ENCODE peak calls at places on chromosome 4, in eight cellular contexts. One of them, this sample, is unnamed.

GRCh38 chr4:94877973-94878372 is 120.2 kb downstream of the BMPR1B start:
- DNase-seq in activated CD4-positive, CD25-positive, alpha-beta regulatory T cell: no peak
- DNase-seq in iris pigment epithelial cell: peak
- DNase-seq in T-helper 2 cell: no peak
- DNase-seq in glomerular endothelial cell: no peak
- DNase-seq in erythroblast: no peak
- DNase-seq in nucleus accumbens: no peak
- DNase-seq in Calu3: no peak
- DNase-seq in this sample: no peak

GRCh38 chr4:48129307-48130014 is 4.6 kb downstream of the TXK start:
- DNase-seq in erythroblast: peak
- DNase-seq in iris pigment epithelial cell: no peak
- DNase-seq in glomerular endothelial cell: no peak
- DNase-seq in nucleus accumbens: no peak
- DNase-seq in activated CD4-positive, CD25-positive, alpha-beta regulatory T cell: peak
- DNase-seq in T-helper 2 cell: no peak
- DNase-seq in Calu3: no peak
- DNase-seq in this sample: peak

GRCh38 chr4:109998867-109999303 is 86.2 kb downstream of the EGF start:
- DNase-seq in activated CD4-positive, CD25-positive, alpha-beta regulatory T cell: peak
- DNase-seq in erythroblast: peak
- DNase-seq in T-helper 2 cell: no peak
- DNase-seq in glomerular endothelial cell: peak
- DNase-seq in nucleus accumbens: no peak
- DNase-seq in iris pigment epithelial cell: peak
- DNase-seq in Calu3: peak
- DNase-seq in this sample: no peak

GRCh38 chr4:127783971-127784519 is 1.9 kb downstream of the HSPA4L start:
- DNase-seq in glomerular endothelial cell: no peak
- DNase-seq in activated CD4-positive, CD25-positive, alpha-beta regulatory T cell: no peak
- DNase-seq in iris pigment epithelial cell: no peak
- DNase-seq in Calu3: no peak
- DNase-seq in T-helper 2 cell: no peak
- DNase-seq in nucleus accumbens: no peak
- DNase-seq in erythroblast: no peak
- DNase-seq in this sample: no peak

GRCh38 chr4:173174184-173175156 is 5.9 kb downstream of the GALNT7 start:
- DNase-seq in glomerular endothelial cell: no peak
- DNase-seq in iris pigment epithelial cell: no peak
- DNase-seq in activated CD4-positive, CD25-positive, alpha-beta regulatory T cell: no peak
- DNase-seq in erythroblast: peak
- DNase-seq in T-helper 2 cell: no peak
- DNase-seq in nucleus accumbens: no peak
- DNase-seq in Calu3: no peak
- DNase-seq in this sample: no peak

GRCh38 chr4:127783026-127783769 is 1.1 kb downstream of the HSPA4L start:
- DNase-seq in glomerular endothelial cell: no peak
- DNase-seq in iris pigment epithelial cell: peak
- DNase-seq in activated CD4-positive, CD25-positive, alpha-beta regulatory T cell: no peak
- DNase-seq in T-helper 2 cell: no peak
- DNase-seq in nucleus accumbens: peak
- DNase-seq in Calu3: peak
- DNase-seq in erythroblast: peak
- DNase-seq in this sample: peak

GRCh38 chr4:13919021-13919441 is 291.5 kb upstream of the BOD1L1 start:
- DNase-seq in erythroblast: no peak
- DNase-seq in nucleus accumbens: no peak
- DNase-seq in T-helper 2 cell: no peak
- DNase-seq in Calu3: no peak
- DNase-seq in glomerular endothelial cell: no peak
- DNase-seq in iris pigment epithelial cell: peak
- DNase-seq in activated CD4-positive, CD25-positive, alpha-beta regulatory T cell: no peak
- DNase-seq in this sample: peak

GRCh38 chr4:7857238-7857701 is 82.4 kb downstream of the AFAP1 start:
- DNase-seq in activated CD4-positive, CD25-positive, alpha-beta regulatory T cell: no peak
- DNase-seq in nucleus accumbens: no peak
- DNase-seq in Calu3: no peak
- DNase-seq in T-helper 2 cell: no peak
- DNase-seq in glomerular endothelial cell: no peak
- DNase-seq in iris pigment epithelial cell: peak
- DNase-seq in erythroblast: no peak
- DNase-seq in this sample: peak

GRCh38 chr4:2802618-2803531 is 10.0 kb downstream of the SH3BP2 start:
- DNase-seq in nucleus accumbens: no peak
- DNase-seq in Calu3: no peak
- DNase-seq in erythroblast: no peak
- DNase-seq in glomerular endothelial cell: no peak
- DNase-seq in activated CD4-positive, CD25-positive, alpha-beta regulatory T cell: no peak
- DNase-seq in T-helper 2 cell: no peak
- DNase-seq in iris pigment epithelial cell: no peak
- DNase-seq in this sample: peak

GRCh38 chr4:69860521-69861298 is 765 bp upstream of the SULT1E1 start:
- DNase-seq in T-helper 2 cell: no peak
- DNase-seq in nucleus accumbens: no peak
- DNase-seq in iris pigment epithelial cell: no peak
- DNase-seq in glomerular endothelial cell: no peak
- DNase-seq in Calu3: no peak
- DNase-seq in activated CD4-positive, CD25-positive, alpha-beta regulatory T cell: no peak
- DNase-seq in erythroblast: no peak
- DNase-seq in this sample: no peak

GRCh38 chr4:47122592-47123291 is 91.4 kb downstream of the GABRB1 start:
- DNase-seq in activated CD4-positive, CD25-positive, alpha-beta regulatory T cell: no peak
- DNase-seq in nucleus accumbens: peak
- DNase-seq in Calu3: peak
- DNase-seq in iris pigment epithelial cell: peak
- DNase-seq in T-helper 2 cell: peak
- DNase-seq in erythroblast: peak
- DNase-seq in glomerular endothelial cell: peak
- DNase-seq in this sample: peak

GRCh38 chr4:28357985-28358384 is 1497.3 kb downstream of the STIM2 start:
- DNase-seq in T-helper 2 cell: no peak
- DNase-seq in erythroblast: no peak
- DNase-seq in activated CD4-positive, CD25-positive, alpha-beta regulatory T cell: no peak
- DNase-seq in iris pigment epithelial cell: peak
- DNase-seq in Calu3: no peak
- DNase-seq in glomerular endothelial cell: no peak
- DNase-seq in nucleus accumbens: peak
- DNase-seq in this sample: no peak

GRCh38 chr4:10461091-10461849 is 4.0 kb upstream of the ZNF518B start:
- DNase-seq in Calu3: no peak
- DNase-seq in activated CD4-positive, CD25-positive, alpha-beta regulatory T cell: peak
- DNase-seq in nucleus accumbens: no peak
- DNase-seq in iris pigment epithelial cell: peak
- DNase-seq in T-helper 2 cell: peak
- DNase-seq in erythroblast: peak
- DNase-seq in glomerular endothelial cell: no peak
- DNase-seq in this sample: peak

GRCh38 chr4:155952546-155952945 is 1.1 kb downstream of the CTSO start:
- DNase-seq in Calu3: no peak
- DNase-seq in activated CD4-positive, CD25-positive, alpha-beta regulatory T cell: no peak
- DNase-seq in glomerular endothelial cell: peak
- DNase-seq in nucleus accumbens: no peak
- DNase-seq in iris pigment epithelial cell: peak
- DNase-seq in T-helper 2 cell: no peak
- DNase-seq in erythroblast: no peak
- DNase-seq in this sample: no peak

GRCh38 chr4:13059015-13059414 is 425.1 kb downstream of the RAB28 start:
- DNase-seq in T-helper 2 cell: no peak
- DNase-seq in glomerular endothelial cell: no peak
- DNase-seq in nucleus accumbens: no peak
- DNase-seq in activated CD4-positive, CD25-positive, alpha-beta regulatory T cell: no peak
- DNase-seq in iris pigment epithelial cell: no peak
- DNase-seq in Calu3: no peak
- DNase-seq in erythroblast: no peak
- DNase-seq in this sample: no peak

GRCh38 chr4:85474818-85475630 is at the start of gene ARHGAP24:
- DNase-seq in erythroblast: peak
- DNase-seq in nucleus accumbens: peak
- DNase-seq in T-helper 2 cell: no peak
- DNase-seq in glomerular endothelial cell: peak
- DNase-seq in activated CD4-positive, CD25-positive, alpha-beta regulatory T cell: peak
- DNase-seq in Calu3: peak
- DNase-seq in iris pigment epithelial cell: peak
- DNase-seq in this sample: peak

GRCh38 chr4:128358231-128358902 is 70.8 kb upstream of the PGRMC2 start:
- DNase-seq in iris pigment epithelial cell: peak
- DNase-seq in activated CD4-positive, CD25-positive, alpha-beta regulatory T cell: no peak
- DNase-seq in erythroblast: peak
- DNase-seq in glomerular endothelial cell: no peak
- DNase-seq in nucleus accumbens: no peak
- DNase-seq in Calu3: no peak
- DNase-seq in T-helper 2 cell: no peak
- DNase-seq in this sample: no peak

GRCh38 chr4:129239088-129239487 is 143.1 kb downstream of the C4orf33 start:
- DNase-seq in T-helper 2 cell: no peak
- DNase-seq in erythroblast: no peak
- DNase-seq in glomerular endothelial cell: no peak
- DNase-seq in nucleus accumbens: no peak
- DNase-seq in Calu3: no peak
- DNase-seq in activated CD4-positive, CD25-positive, alpha-beta regulatory T cell: no peak
- DNase-seq in iris pigment epithelial cell: peak
- DNase-seq in this sample: peak

GRCh38 chr4:170674176-170674575 is 584.4 kb upstream of the AADAT start:
- DNase-seq in T-helper 2 cell: no peak
- DNase-seq in glomerular endothelial cell: no peak
- DNase-seq in erythroblast: no peak
- DNase-seq in iris pigment epithelial cell: peak
- DNase-seq in activated CD4-positive, CD25-positive, alpha-beta regulatory T cell: no peak
- DNase-seq in Calu3: no peak
- DNase-seq in nucleus accumbens: no peak
- DNase-seq in this sample: no peak

GRCh38 chr4:132297346-132297745 is 851.7 kb upstream of the PCDH10 start:
- DNase-seq in erythroblast: no peak
- DNase-seq in activated CD4-positive, CD25-positive, alpha-beta regulatory T cell: no peak
- DNase-seq in T-helper 2 cell: no peak
- DNase-seq in iris pigment epithelial cell: no peak
- DNase-seq in nucleus accumbens: no peak
- DNase-seq in Calu3: no peak
- DNase-seq in glomerular endothelial cell: peak
- DNase-seq in this sample: no peak

GRCh38 chr4:2258091-2259035 is 3.5 kb downstream of the MXD4 start:
- DNase-seq in glomerular endothelial cell: no peak
- DNase-seq in erythroblast: no peak
- DNase-seq in activated CD4-positive, CD25-positive, alpha-beta regulatory T cell: no peak
- DNase-seq in Calu3: no peak
- DNase-seq in nucleus accumbens: no peak
- DNase-seq in T-helper 2 cell: peak
- DNase-seq in iris pigment epithelial cell: no peak
- DNase-seq in this sample: peak

GRCh38 chr4:56728512-56728911 is 47.4 kb upstream of the HOPX start:
- DNase-seq in nucleus accumbens: no peak
- DNase-seq in Calu3: no peak
- DNase-seq in iris pigment epithelial cell: peak
- DNase-seq in activated CD4-positive, CD25-positive, alpha-beta regulatory T cell: no peak
- DNase-seq in T-helper 2 cell: no peak
- DNase-seq in erythroblast: no peak
- DNase-seq in glomerular endothelial cell: peak
- DNase-seq in this sample: peak

GRCh38 chr4:176274441-176274840 is 5.4 kb upstream of the ASB5 start:
- DNase-seq in iris pigment epithelial cell: no peak
- DNase-seq in T-helper 2 cell: no peak
- DNase-seq in activated CD4-positive, CD25-positive, alpha-beta regulatory T cell: no peak
- DNase-seq in glomerular endothelial cell: no peak
- DNase-seq in erythroblast: no peak
- DNase-seq in Calu3: no peak
- DNase-seq in nucleus accumbens: no peak
- DNase-seq in this sample: no peak

GRCh38 chr4:37662861-37663390 is 23.2 kb downstream of the RELL1 start:
- DNase-seq in erythroblast: no peak
- DNase-seq in T-helper 2 cell: no peak
- DNase-seq in activated CD4-positive, CD25-positive, alpha-beta regulatory T cell: no peak
- DNase-seq in Calu3: no peak
- DNase-seq in nucleus accumbens: no peak
- DNase-seq in glomerular endothelial cell: no peak
- DNase-seq in iris pigment epithelial cell: no peak
- DNase-seq in this sample: peak

GRCh38 chr4:122450847-122451246 is 5.7 kb downstream of the IL2 start:
- DNase-seq in nucleus accumbens: no peak
- DNase-seq in Calu3: peak
- DNase-seq in iris pigment epithelial cell: peak
- DNase-seq in glomerular endothelial cell: no peak
- DNase-seq in activated CD4-positive, CD25-positive, alpha-beta regulatory T cell: no peak
- DNase-seq in T-helper 2 cell: no peak
- DNase-seq in erythroblast: peak
- DNase-seq in this sample: no peak

GRCh38 chr4:2436301-2436700 is 17.5 kb downstream of the CFAP99 start:
- DNase-seq in T-helper 2 cell: no peak
- DNase-seq in Calu3: no peak
- DNase-seq in erythroblast: peak
- DNase-seq in glomerular endothelial cell: no peak
- DNase-seq in iris pigment epithelial cell: no peak
- DNase-seq in nucleus accumbens: peak
- DNase-seq in activated CD4-positive, CD25-positive, alpha-beta regulatory T cell: no peak
- DNase-seq in this sample: no peak

GRCh38 chr4:3767569-3768288 is 1.5 kb downstream of the ADRA2C start:
- DNase-seq in Calu3: peak
- DNase-seq in T-helper 2 cell: no peak
- DNase-seq in glomerular endothelial cell: no peak
- DNase-seq in nucleus accumbens: no peak
- DNase-seq in activated CD4-positive, CD25-positive, alpha-beta regulatory T cell: no peak
- DNase-seq in iris pigment epithelial cell: peak
- DNase-seq in erythroblast: peak
- DNase-seq in this sample: peak

GRCh38 chr4:26330186-26330787 is 9.5 kb downstream of the RBPJ start:
- DNase-seq in T-helper 2 cell: no peak
- DNase-seq in erythroblast: peak
- DNase-seq in glomerular endothelial cell: no peak
- DNase-seq in iris pigment epithelial cell: peak
- DNase-seq in nucleus accumbens: no peak
- DNase-seq in Calu3: peak
- DNase-seq in activated CD4-positive, CD25-positive, alpha-beta regulatory T cell: no peak
- DNase-seq in this sample: no peak

GRCh38 chr4:89071311-89071710 is 14.3 kb upstream of the FAM13A start:
- DNase-seq in glomerular endothelial cell: no peak
- DNase-seq in activated CD4-positive, CD25-positive, alpha-beta regulatory T cell: no peak
- DNase-seq in T-helper 2 cell: no peak
- DNase-seq in erythroblast: no peak
- DNase-seq in iris pigment epithelial cell: no peak
- DNase-seq in nucleus accumbens: no peak
- DNase-seq in Calu3: no peak
- DNase-seq in this sample: no peak

GRCh38 chr4:188417181-188417580 is 277.9 kb downstream of the TRIML1 start:
- DNase-seq in nucleus accumbens: peak
- DNase-seq in erythroblast: no peak
- DNase-seq in T-helper 2 cell: no peak
- DNase-seq in iris pigment epithelial cell: no peak
- DNase-seq in Calu3: no peak
- DNase-seq in activated CD4-positive, CD25-positive, alpha-beta regulatory T cell: no peak
- DNase-seq in glomerular endothelial cell: no peak
- DNase-seq in this sample: no peak

GRCh38 chr4:138090918-138091659 is 151.1 kb downstream of the SLC7A11 start:
- DNase-seq in Calu3: no peak
- DNase-seq in erythroblast: no peak
- DNase-seq in glomerular endothelial cell: no peak
- DNase-seq in activated CD4-positive, CD25-positive, alpha-beta regulatory T cell: no peak
- DNase-seq in nucleus accumbens: no peak
- DNase-seq in T-helper 2 cell: no peak
- DNase-seq in iris pigment epithelial cell: peak
- DNase-seq in this sample: no peak

GRCh38 chr4:76611611-76612010 is 176.6 kb downstream of the SHROOM3 start:
- DNase-seq in glomerular endothelial cell: no peak
- DNase-seq in activated CD4-positive, CD25-positive, alpha-beta regulatory T cell: no peak
- DNase-seq in iris pigment epithelial cell: peak
- DNase-seq in Calu3: no peak
- DNase-seq in nucleus accumbens: no peak
- DNase-seq in T-helper 2 cell: no peak
- DNase-seq in erythroblast: no peak
- DNase-seq in this sample: peak